ENCODE peak calls at places on chromosomes 7 and 10, in eight cellular contexts. A is stomach, Z is HepG2, L is esophagus muscularis mucosa, X is ovary, I is upper lobe of left lung, T is tibial nerve, W is SK-N-SH. S is an unnamed sample.

GRCh38 chr10:97743169-97743945 is 6.4 kb downstream of the ZFYVE27 start:
- DNase-seq in A (no peak), Z (no peak), L (no peak), X (no peak), I (no peak), T (no peak), W (no peak), S (no peak)

GRCh38 chr10:113345860-113346259 is 207.0 kb upstream of the HABP2 start:
- DNase-seq in A (no peak), Z (no peak), L (no peak), X (no peak), I (no peak), T (no peak), W (no peak), S (no peak)

GRCh38 chr10:123117644-123118409 is 17.9 kb upstream of the HMX3 start:
- DNase-seq in A (no peak), Z (no peak), L (no peak), X (no peak), I (peak; percentile 58), T (no peak), W (no peak), S (no peak)

GRCh38 chr7:80453699-80454340 is 58.0 kb downstream of the GNAT3 start:
- DNase-seq in A (no peak), Z (peak; percentile 12), L (no peak), X (no peak), I (no peak), T (peak; percentile 30), W (peak; percentile 45), S (no peak)

GRCh38 chr10:89085153-89085552 is 94.6 kb downstream of the FAS start:
- DNase-seq in A (no peak), Z (no peak), L (no peak), X (no peak), I (no peak), T (no peak), W (no peak), S (no peak)

GRCh38 chr10:17474595-17474994 is 20.2 kb upstream of the ST8SIA6 start:
- DNase-seq in A (no peak), Z (no peak), L (no peak), X (no peak), I (no peak), T (no peak), W (no peak), S (no peak)

GRCh38 chr7:22295402-22296264 is 61.3 kb downstream of the RAPGEF5 start:
- DNase-seq in A (no peak), Z (no peak), L (no peak), X (no peak), I (no peak), T (no peak), W (no peak), S (no peak)

GRCh38 chr7:99473315-99473596 is 566 bp downstream of the ZNF789 start:
- DNase-seq in A (no peak), Z (peak; percentile 76), L (no peak), X (no peak), I (no peak), T (no peak), W (peak; percentile 70), S (no peak)

GRCh38 chr10:30063098-30063497 is 3.7 kb upstream of the JCAD start:
- DNase-seq in A (no peak), Z (no peak), L (no peak), X (no peak), I (no peak), T (no peak), W (no peak), S (no peak)

GRCh38 chr10:52483587-52483986 is 169.5 kb downstream of the DKK1 start:
- DNase-seq in A (no peak), Z (no peak), L (no peak), X (no peak), I (no peak), T (no peak), W (no peak), S (no peak)

GRCh38 chr7:50314778-50315177 is 10.3 kb downstream of the IKZF1 start:
- DNase-seq in A (no peak), Z (no peak), L (no peak), X (no peak), I (peak; percentile 41), T (no peak), W (no peak), S (no peak)

GRCh38 chr7:72183835-72184234 is 228.3 kb downstream of the CALN1 start:
- DNase-seq in A (no peak), Z (peak; percentile 6), L (no peak), X (no peak), I (no peak), T (no peak), W (peak; percentile 4), S (no peak)

GRCh38 chr10:86163522-86164215 is 202.9 kb downstream of the GRID1 start:
- DNase-seq in A (no peak), Z (peak; percentile 48), L (no peak), X (no peak), I (no peak), T (no peak), W (peak; percentile 43), S (peak; percentile 52)

GRCh38 chr7:3042861-3043489 is 692 bp downstream of the CARD11 start:
- DNase-seq in A (no peak), Z (no peak), L (no peak), X (no peak), I (peak; percentile 61), T (no peak), W (no peak), S (no peak)

GRCh38 chr10:86103391-86104101 is 263.0 kb downstream of the GRID1 start:
- DNase-seq in A (no peak), Z (no peak), L (no peak), X (no peak), I (no peak), T (no peak), W (no peak), S (no peak)

GRCh38 chr7:26760499-26760898 is 103.9 kb downstream of the SKAP2 start:
- DNase-seq in A (no peak), Z (no peak), L (no peak), X (no peak), I (no peak), T (no peak), W (no peak), S (no peak)

DNA sequence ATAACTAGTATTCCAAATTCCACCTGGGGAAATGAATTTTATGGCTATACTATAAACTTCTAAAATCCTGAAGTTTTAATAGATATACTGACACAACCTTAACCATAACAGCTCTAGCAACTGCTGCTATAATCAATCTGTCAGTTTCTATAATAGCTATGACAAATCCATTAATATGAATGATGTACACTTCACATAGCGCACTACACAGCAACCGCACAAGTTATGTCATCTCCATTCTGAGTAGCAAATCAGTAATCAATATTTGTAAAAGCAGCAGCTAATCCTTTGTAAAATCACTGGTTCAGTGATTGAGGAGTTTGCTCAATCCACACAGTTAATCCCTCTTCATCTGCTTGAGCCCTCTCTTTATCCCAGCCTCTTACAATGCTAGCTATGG is 105.3 kb downstream of the SKAP2 start:
- DNase-seq in A (no peak), Z (no peak), L (no peak), X (no peak), I (no peak), T (no peak), W (no peak), S (no peak)
- H3K27me3 ChIP-seq in A (no peaks in the 10 kb centered on the region), Z (no peaks in the 10 kb centered on the region), L (no peaks in the 10 kb centered on the region), X (no peaks in the 10 kb centered on the region), I (no peaks in the 10 kb centered on the region), T (no peaks in the 10 kb centered on the region), W (no peaks in the 10 kb centered on the region), S (no peaks in the 10 kb centered on the region)

GRCh38 chr10:65949543-65949942 is 976.3 kb upstream of the LRRTM3 start:
- DNase-seq in A (no peak), Z (no peak), L (no peak), X (no peak), I (no peak), T (no peak), W (no peak), S (no peak)

GRCh38 chr10:65945071-65945470 is 980.8 kb upstream of the LRRTM3 start:
- DNase-seq in A (no peak), Z (no peak), L (no peak), X (no peak), I (no peak), T (no peak), W (no peak), S (no peak)

GRCh38 chr10:65952086-65952485 is 973.8 kb upstream of the LRRTM3 start:
- DNase-seq in A (no peak), Z (no peak), L (no peak), X (no peak), I (no peak), T (no peak), W (no peak), S (no peak)

GRCh38 chr10:65950075-65950474 is 975.8 kb upstream of the LRRTM3 start:
- DNase-seq in A (no peak), Z (no peak), L (no peak), X (no peak), I (no peak), T (no peak), W (no peak), S (no peak)
- TF ChIP-seq EP300 in A (no peak), Z (no peak), L (no peak), X (no peak), I (no peak), T (no peak), W (no peak), S (no peak)

DNA sequence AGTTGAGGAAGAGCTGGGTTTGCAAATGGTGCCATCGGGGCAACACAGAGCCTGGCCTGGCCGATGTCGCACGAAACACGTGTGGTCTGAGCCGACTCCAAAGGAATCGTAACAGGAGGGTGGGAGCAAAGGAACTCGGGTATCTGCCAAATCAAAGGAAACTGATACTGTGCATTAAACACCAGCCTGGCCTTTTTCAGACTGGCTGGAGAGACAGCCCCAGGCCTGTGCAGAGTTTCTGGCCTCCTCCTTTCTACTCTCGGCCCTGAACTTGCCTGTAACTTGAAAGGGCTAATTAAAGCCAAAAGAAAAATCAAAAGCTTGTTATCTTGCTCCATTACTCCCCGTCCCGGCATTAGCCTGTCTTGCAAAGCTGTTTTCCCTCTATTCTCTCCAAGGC is 71.4 kb downstream of the PLXNA4 start:
- DNase-seq in A (no peak), Z (no peak), L (no peak), X (no peak), I (no peak), T (no peak), W (peak; percentile 53), S (no peak)
- H3K27me3 ChIP-seq in A (no peaks in the 10 kb centered on the region), Z (peaks cover 17% of the 10 kb centered on the region), L (no peaks in the 10 kb centered on the region), X (no peaks in the 10 kb centered on the region), I (no peaks in the 10 kb centered on the region), T (no peaks in the 10 kb centered on the region), W (no peaks in the 10 kb centered on the region), S (no peaks in the 10 kb centered on the region)

GRCh38 chr10:126050301-126050700 is 153.9 kb downstream of the FANK1 start:
- DNase-seq in A (no peak), Z (no peak), L (no peak), X (no peak), I (no peak), T (no peak), W (no peak), S (no peak)

GRCh38 chr10:126058104-126058503 is 161.7 kb downstream of the FANK1 start:
- DNase-seq in A (no peak), Z (no peak), L (no peak), X (no peak), I (no peak), T (no peak), W (peak; percentile 61), S (no peak)

GRCh38 chr10:126057494-126057893 is 161.1 kb downstream of the FANK1 start:
- DNase-seq in A (no peak), Z (no peak), L (no peak), X (no peak), I (no peak), T (no peak), W (no peak), S (no peak)

GRCh38 chr10:126052171-126052570 is 155.8 kb downstream of the FANK1 start:
- DNase-seq in A (no peak), Z (no peak), L (no peak), X (no peak), I (no peak), T (no peak), W (no peak), S (no peak)

GRCh38 chr10:126054191-126054590 is 157.8 kb downstream of the FANK1 start:
- DNase-seq in A (no peak), Z (no peak), L (no peak), X (no peak), I (no peak), T (no peak), W (no peak), S (no peak)
- TF ChIP-seq EP300 in A (no peak), Z (no peak), L (no peak), X (no peak), I (no peak), T (no peak), W (no peak), S (no peak)